ENCODE peak calls at places on chromosome 13, in four cellular contexts. U is HepG2, Y is GM12878, V is K562. E is an unnamed sample.

GRCh38 chr13:46992383-46992952 is 95.6 kb upstream of the HTR2A start:
- DNase-seq in U (peak; percentile 10), Y (no peak), V (peak; percentile 10), E (no peak)

GRCh38 chr13:24632382-24633121 is 47.7 kb upstream of the ATP12A start:
- DNase-seq in U (no peak), Y (no peak), V (no peak), E (no peak)

GRCh38 chr13:40469581-40470282 is 196.7 kb downstream of the FOXO1 start:
- DNase-seq in U (no peak), Y (no peak), V (no peak), E (no peak)

GRCh38 chr13:66940113-66940512 is 290.0 kb downstream of the PCDH9 start:
- DNase-seq in U (no peak), Y (no peak), V (no peak), E (no peak)

GRCh38 chr13:24627090-24627714 is 53.0 kb upstream of the ATP12A start:
- DNase-seq in U (peak; percentile 18), Y (no peak), V (peak; percentile 70), E (peak; percentile 49)

GRCh38 chr13:109730832-109731335 is 55.5 kb downstream of the IRS2 start:
- DNase-seq in U (no peak), Y (no peak), V (no peak), E (no peak)

GRCh38 chr13:108494991-108495661 is 134.3 kb upstream of the MYO16 start:
- DNase-seq in U (no peak), Y (no peak), V (no peak), E (peak; percentile 16)

GRCh38 chr13:48010698-48011097 is 9.6 kb upstream of the SUCLA2 start:
- DNase-seq in U (no peak), Y (no peak), V (no peak), E (no peak)

DNA sequence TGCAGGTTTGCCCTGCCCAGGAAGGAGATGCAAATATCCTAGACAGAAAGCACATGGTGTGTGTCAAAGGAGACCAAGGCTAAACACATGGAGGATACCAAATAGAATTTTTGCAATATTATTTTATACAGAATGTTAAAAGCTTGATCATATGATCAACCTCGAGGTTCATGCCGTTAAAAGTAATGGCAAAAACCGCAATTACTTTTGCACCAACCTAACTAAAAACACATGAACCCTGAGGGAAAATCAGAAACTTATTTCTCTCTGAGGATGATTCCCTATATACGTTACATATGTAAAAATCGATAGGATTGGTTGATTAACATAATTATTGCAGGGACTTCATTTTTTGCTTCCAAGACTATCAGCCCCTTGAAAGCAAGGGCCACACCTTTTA is 88.1 kb downstream of the MZT1 start:
- DNase-seq in U (no peak), Y (no peak), V (no peak), E (no peak)
- TF ChIP-seq FOXM1 in U (no peak), Y (no peak), V (no peak), E (no peak)

DNA sequence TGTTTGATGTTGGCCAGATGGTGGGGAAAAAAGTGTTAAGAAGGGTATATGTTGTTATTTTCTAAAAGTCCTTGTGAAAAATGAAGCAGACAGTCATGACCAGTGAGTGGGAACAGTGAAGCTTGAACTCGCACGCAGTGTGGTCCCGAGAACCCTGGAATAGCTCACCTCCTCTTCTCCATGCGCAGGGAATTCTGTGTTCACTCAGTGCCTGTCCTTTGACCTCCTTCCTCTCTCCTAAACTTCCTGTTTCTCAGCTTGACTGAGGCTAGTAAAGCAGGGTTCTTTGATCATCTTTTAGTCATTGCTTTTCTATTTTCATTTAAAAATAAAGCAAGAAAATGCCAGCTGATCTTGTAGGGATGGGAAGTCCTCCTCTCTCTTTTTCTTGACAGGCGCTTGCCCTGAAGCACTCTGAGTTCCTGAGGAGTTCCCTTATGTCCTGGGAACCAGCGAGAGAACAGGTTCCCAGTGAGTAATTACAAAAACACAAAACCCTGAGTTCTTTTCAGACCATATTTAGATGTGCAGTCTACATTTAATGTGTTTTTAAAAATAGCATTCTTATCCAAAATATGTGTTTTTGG is 62.8 kb downstream of the ARHGEF7 start:
- DNase-seq in U (no peak), Y (no peak), V (no peak), E (no peak)
- TF ChIP-seq RFX5 in U (no peak), Y (no peak), V (no peak), E (no peak)

DNA sequence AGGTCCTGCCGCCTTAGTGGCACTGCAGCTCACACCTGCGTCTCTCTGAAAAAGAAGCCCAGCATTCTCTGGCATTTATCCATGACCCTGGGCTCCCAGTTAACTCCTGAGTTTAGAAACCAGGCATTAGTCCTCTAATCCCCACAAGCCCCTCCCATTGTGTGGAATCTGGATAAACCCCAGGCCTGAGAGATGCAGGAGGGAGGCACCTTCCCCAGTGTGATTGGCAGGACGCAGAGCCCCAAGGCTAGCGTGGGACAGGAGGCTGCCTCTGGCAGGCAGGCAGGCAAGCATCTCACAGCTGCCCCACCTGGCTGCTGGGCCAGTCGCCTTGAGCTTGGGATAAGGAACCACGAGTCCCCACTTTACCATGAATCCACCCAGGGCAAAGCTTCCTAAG is 11.0 kb upstream of the SERPINE3 start:
- DNase-seq in U (no peak), Y (no peak), V (no peak), E (no peak)
- TF ChIP-seq POLR2AphosphoS5 in U (no peak), Y (no peak), V (no peak), E (no peak)

DNA sequence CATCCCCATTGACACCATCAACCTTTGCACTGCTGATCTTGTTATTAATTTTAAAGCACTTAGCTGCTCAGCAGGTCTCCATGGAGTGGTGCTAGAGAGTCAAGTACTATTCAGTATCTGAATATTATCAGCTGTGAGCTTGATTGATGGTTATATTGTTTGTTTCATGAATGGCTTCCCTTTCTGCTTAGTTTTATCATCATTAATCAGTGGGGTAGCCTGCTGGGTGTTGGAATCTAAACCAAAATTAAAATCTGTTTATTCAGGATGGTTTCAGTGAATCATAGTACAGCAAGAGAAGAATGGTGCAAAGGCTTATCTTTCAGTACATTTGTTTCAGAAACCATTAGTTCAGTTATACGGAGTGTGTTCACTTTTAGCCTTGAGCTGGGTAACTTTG is 42.5 kb upstream of the SCEL start:
- DNase-seq in U (peak; percentile 4), Y (no peak), V (no peak), E (peak; percentile 26)
- TF ChIP-seq FOXM1 in U (no peak), Y (no peak), V (no peak), E (no peak)

GRCh38 chr13:51560336-51560735 is 23.9 kb upstream of the WDFY2 start:
- DNase-seq in U (no peak), Y (no peak), V (no peak), E (no peak)
- TF ChIP-seq RFX5 in U (no peak), Y (no peak), V (no peak), E (no peak)

GRCh38 chr13:73189766-73190165 is 131.0 kb downstream of the KLF5 start:
- DNase-seq in U (no peak), Y (no peak), V (no peak), E (no peak)

GRCh38 chr13:73195091-73195490 is 136.3 kb downstream of the KLF5 start:
- DNase-seq in U (no peak), Y (no peak), V (no peak), E (no peak)

GRCh38 chr13:73193541-73193940 is 134.7 kb downstream of the KLF5 start:
- DNase-seq in U (no peak), Y (no peak), V (no peak), E (no peak)

GRCh38 chr13:73190477-73190876 is 131.7 kb downstream of the KLF5 start:
- DNase-seq in U (no peak), Y (no peak), V (no peak), E (no peak)

DNA sequence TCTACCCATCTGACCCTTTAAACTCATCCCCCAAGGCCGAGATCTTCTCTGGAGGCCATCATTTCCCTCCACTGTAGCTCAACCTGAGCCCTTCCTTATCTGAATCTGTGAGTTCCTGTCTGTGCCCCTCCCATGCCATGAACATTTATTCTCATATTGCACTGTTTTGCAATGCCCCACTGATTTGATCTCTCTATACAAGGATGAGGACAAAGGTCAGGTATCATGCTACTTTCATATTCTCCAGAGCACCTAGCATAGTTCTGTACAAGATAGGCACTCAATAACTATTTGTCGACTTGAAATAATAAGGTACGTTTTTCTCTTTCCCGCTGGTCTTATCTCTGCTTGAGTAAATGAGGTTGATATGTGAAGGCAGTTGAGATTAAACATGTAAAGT is 135.5 kb downstream of the KLF5 start:
- DNase-seq in U (peak; percentile 26), Y (no peak), V (no peak), E (peak; percentile 4)
- TF ChIP-seq POLR2AphosphoS5 in U (no peak), Y (no peak), V (no peak), E (no peak)

GRCh38 chr13:99367106-99367616 is 60.0 kb upstream of the GPR183 start:
- DNase-seq in U (no peak), Y (no peak), V (no peak), E (no peak)
- TF ChIP-seq FOXM1 in U (no peak), Y (no peak), V (no peak), E (no peak)

DNA sequence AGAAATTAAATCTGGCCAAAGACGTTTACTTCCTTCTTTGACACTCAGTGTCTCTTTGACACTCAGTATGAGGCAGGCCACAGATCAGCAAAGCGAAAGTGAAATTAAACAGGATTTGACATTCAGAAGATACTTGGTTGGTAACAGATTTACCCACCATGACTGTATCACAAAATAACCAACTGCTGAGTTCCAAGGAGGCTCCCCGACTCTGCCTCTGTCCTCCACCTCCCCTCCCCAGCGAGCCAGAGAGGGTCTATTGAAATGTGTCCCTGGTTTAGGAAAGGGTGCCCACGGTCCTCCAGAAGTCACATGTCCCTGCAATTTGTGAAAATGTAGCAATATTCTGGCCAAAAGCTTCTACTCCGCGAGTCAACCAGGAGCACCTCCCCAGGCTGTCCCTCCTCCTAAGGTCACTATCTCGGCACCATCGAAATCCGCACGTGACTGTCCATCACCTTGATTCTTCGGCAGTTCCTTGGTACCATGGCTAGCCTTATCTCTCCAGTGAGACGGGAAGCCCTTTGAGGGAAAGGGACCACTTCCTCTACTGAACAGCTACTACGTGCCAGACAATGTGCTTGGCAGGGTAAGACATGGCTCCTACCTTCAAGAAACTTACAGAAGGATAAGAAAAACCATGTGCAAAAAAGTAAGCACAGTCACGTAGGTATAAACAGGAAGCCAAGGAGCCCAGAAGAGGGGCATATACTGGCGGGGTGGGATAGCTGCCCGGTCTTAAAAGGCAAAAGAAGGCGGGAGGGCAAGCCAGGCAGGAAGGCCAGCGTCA is 1.5 kb downstream of the N4BP2L1 start:
- DNase-seq in U (no peak), Y (peak; percentile 73), V (no peak), E (no peak)
- TF ChIP-seq RFX5 in U (no peak), Y (no peak), V (no peak), E (no peak)